ENCODE peak calls at places on chromosomes 7 and 10, in four cellular contexts. W is K562, G is H1, H is HepG2. D is an unnamed sample.
A peak's percentile ranks its signal among the peaks of the same experiment; 100 is the strongest.

GRCh38 chr10:3210251-3210650 is 37.7 kb upstream of the PITRM1 start:
- DNase-seq in W (no peak), G (no peak), H (no peak), D (no peak)

GRCh38 chr7:80563561-80564327 is 51.9 kb upstream of the GNAT3 start:
- DNase-seq in W (no peak), G (no peak), H (no peak), D (no peak)

GRCh38 chr10:61965694-61966284 is 64.3 kb downstream of the ARID5B start:
- DNase-seq in W (no peak), G (no peak), H (no peak), D (no peak)

GRCh38 chr7:72674394-72674793 is 153.6 kb downstream of the TYW1B start:
- DNase-seq in W (no peak), G (no peak), H (no peak), D (no peak)

GRCh38 chr10:15084502-15084922 is 4.1 kb downstream of the ACBD7 start:
- DNase-seq in W (peak; percentile 47), G (peak; percentile 54), H (peak; percentile 98), D (peak; percentile 64)

GRCh38 chr7:159121068-159121467 is 23.6 kb downstream of the VIPR2 start:
- DNase-seq in W (no peak), G (no peak), H (no peak), D (no peak)

GRCh38 chr7:80923211-80923612 is 4.4 kb upstream of the SEMA3C start:
- DNase-seq in W (no peak), G (no peak), H (no peak), D (no peak)

GRCh38 chr7:114392686-114393085 is 21.9 kb upstream of the FOXP2 start:
- DNase-seq in W (no peak), G (no peak), H (no peak), D (no peak)

GRCh38 chr7:29196971-29197370 is 2.4 kb downstream of the CHN2 start:
- DNase-seq in W (no peak), G (no peak), H (no peak), D (no peak)

GRCh38 chr10:87618470-87619423 is 40.9 kb upstream of the PAPSS2 start:
- DNase-seq in W (no peak), G (no peak), H (peak; percentile 96), D (no peak)

GRCh38 chr7:2353650-2354172 is 916 bp upstream of the EIF3B start:
- DNase-seq in W (peak; percentile 96), G (peak; percentile 36), H (peak; percentile 78), D (peak; percentile 83)

GRCh38 chr7:151427705-151428392 is 12.1 kb downstream of the CRYGN start:
- DNase-seq in W (no peak), G (no peak), H (no peak), D (no peak)

GRCh38 chr7:2231992-2232765 is 566 bp downstream of the MAD1L1 start:
- DNase-seq in W (peak; percentile 44), G (no peak), H (peak; percentile 47), D (no peak)

GRCh38 chr7:99078416-99078815 is 65.5 kb downstream of the SMURF1 start:
- DNase-seq in W (no peak), G (no peak), H (no peak), D (no peak)

GRCh38 chr7:1610678-1611302 is 41.0 kb upstream of the PSMG3 start:
- DNase-seq in W (no peak), G (no peak), H (no peak), D (no peak)

GRCh38 chr10:124090630-124091209 is 2.7 kb downstream of the CHST15 start:
- DNase-seq in W (no peak), G (no peak), H (peak; percentile 34), D (no peak)

GRCh38 chr10:99685232-99686041 is 26.1 kb downstream of the ENTPD7 start:
- DNase-seq in W (peak; percentile 21), G (no peak), H (no peak), D (no peak)

GRCh38 chr10:43218951-43219837 is 47.7 kb downstream of the RASGEF1A start:
- DNase-seq in W (no peak), G (no peak), H (no peak), D (no peak)

GRCh38 chr7:138649506-138649905 is 51.7 kb downstream of the SVOPL start:
- DNase-seq in W (no peak), G (no peak), H (no peak), D (no peak)

GRCh38 chr7:106155027-106155426 is 42.9 kb upstream of the SYPL1 start:
- DNase-seq in W (no peak), G (no peak), H (no peak), D (no peak)

GRCh38 chr10:99369126-99369525 is 40.0 kb downstream of the CNNM1 start:
- DNase-seq in W (no peak), G (no peak), H (no peak), D (no peak)

GRCh38 chr7:143245123-143245522 is 18.1 kb upstream of the GSTK1 start:
- DNase-seq in W (no peak), G (no peak), H (no peak), D (no peak)

GRCh38 chr10:69574571-69574978 is 1.4 kb upstream of the NEUROG3 start:
- DNase-seq in W (no peak), G (no peak), H (no peak), D (no peak)

GRCh38 chr7:2736411-2736914 is 48.5 kb downstream of the AMZ1 start:
- DNase-seq in W (no peak), G (no peak), H (no peak), D (no peak)

GRCh38 chr10:110241841-110242240 is 34.4 kb downstream of the MXI1 start:
- DNase-seq in W (no peak), G (no peak), H (no peak), D (no peak)

GRCh38 chr10:51321300-51321699 is 247.0 kb downstream of the PRKG1 start:
- DNase-seq in W (no peak), G (no peak), H (no peak), D (no peak)

GRCh38 chr10:104033966-104034365 is 51.7 kb downstream of the COL17A1 start:
- DNase-seq in W (no peak), G (no peak), H (no peak), D (no peak)

GRCh38 chr7:134850048-134850447 is 70.6 kb downstream of the CALD1 start:
- DNase-seq in W (no peak), G (no peak), H (no peak), D (no peak)

GRCh38 chr10:102298899-102299298 is 53.6 kb downstream of the GBF1 start:
- DNase-seq in W (no peak), G (no peak), H (no peak), D (no peak)

GRCh38 chr10:102297132-102297531 is 51.8 kb downstream of the GBF1 start:
- DNase-seq in W (no peak), G (no peak), H (no peak), D (no peak)

GRCh38 chr10:102299873-102300272 is 54.5 kb downstream of the GBF1 start:
- DNase-seq in W (no peak), G (no peak), H (no peak), D (no peak)

GRCh38 chr10:102302611-102303010 is 57.3 kb downstream of the GBF1 start:
- DNase-seq in W (no peak), G (no peak), H (no peak), D (no peak)

GRCh38 chr10:102300289-102300843 is 55.0 kb downstream of the GBF1 start:
- DNase-seq in W (no peak), G (no peak), H (peak; percentile 8), D (no peak)
- TF ChIP-seq FOSL1 in W (no peak), G (no peak), H (no peak), D (no peak)

DNA sequence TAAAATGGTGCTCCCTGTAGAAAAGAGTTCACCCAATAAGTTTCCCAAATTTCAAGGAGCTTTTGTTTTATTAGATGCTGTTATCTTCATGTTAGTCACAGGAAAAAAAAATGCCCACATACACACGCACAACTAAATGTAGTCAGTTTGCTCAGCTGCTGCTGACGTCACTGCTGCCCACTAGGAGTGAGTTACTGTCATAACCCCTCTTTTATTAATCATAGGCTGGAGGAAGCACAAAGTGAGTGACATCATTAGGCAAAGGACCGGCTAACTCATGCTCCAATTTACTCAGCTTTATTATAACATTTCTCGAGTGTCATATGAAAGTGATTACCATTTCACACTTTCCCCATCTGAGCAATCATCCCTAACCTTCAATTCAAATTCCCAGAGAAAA is 6.7 kb upstream of the INHBA start:
- DNase-seq in W (no peak), G (no peak), H (no peak), D (no peak)
- TF ChIP-seq FOSL1 in W (no peak), G (no peak), H (no peak), D (no peak)

GRCh38 chr7:92044940-92045339 is 89.3 kb downstream of the CYP51A1 start:
- DNase-seq in W (no peak), G (no peak), H (no peak), D (no peak)
- TF ChIP-seq FOSL1 in W (no peak), G (no peak), H (no peak), D (no peak)

DNA sequence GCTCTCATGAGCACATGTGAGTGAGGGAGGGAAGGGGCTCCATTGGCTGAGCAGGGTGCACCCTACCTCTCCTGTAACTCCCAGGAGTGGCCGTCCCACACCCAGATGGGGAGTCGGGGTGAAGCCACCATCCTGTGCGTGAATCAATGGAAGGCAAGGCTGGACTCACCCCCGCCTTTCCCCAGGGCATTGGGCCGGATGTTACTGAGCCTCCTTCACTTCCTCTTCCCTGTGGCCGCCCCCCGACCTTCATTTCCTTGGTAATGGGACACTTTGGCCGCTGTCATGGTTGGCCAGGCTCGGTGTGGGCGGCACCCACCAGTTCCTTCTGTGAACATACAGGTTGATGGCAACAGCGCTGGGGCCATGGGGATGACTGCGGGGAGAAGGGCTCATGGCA is 209.0 kb downstream of the MGMT start:
- DNase-seq in W (no peak), G (no peak), H (no peak), D (no peak)
- TF ChIP-seq FOSL1 in W (no peak), G (no peak), H (no peak), D (no peak)

DNA sequence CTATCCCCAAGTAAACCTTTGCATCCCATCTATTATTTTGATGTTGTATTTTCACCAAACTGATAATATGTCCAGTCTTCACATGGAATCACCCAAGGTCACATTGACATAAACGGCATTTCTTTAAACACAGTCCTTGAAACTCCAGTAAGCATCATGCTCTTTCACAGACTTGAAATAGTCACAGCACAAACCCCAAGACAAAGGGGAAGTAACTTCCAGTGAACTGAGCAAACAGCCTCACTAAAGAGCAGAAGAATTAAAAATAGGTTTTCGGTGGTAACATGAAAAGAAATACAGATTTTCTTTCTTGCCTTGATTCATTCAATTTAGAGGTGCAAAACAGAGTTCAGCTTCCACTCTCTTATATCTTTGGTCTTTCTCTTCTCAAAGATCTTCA is 253.7 kb downstream of the SFMBT2 start:
- DNase-seq in W (no peak), G (no peak), H (no peak), D (no peak)
- TF ChIP-seq FOSL1 in W (no peak), G (no peak), H (no peak), D (no peak)

GRCh38 chr7:46290374-46291061 is 369.4 kb upstream of the IGFBP3 start:
- DNase-seq in W (no peak), G (no peak), H (no peak), D (no peak)

GRCh38 chr7:46286957-46287356 is 365.9 kb upstream of the IGFBP3 start:
- DNase-seq in W (no peak), G (no peak), H (no peak), D (no peak)

GRCh38 chr7:46288010-46288409 is 366.9 kb upstream of the IGFBP3 start:
- DNase-seq in W (no peak), G (no peak), H (no peak), D (no peak)

GRCh38 chr7:46291601-46292150 is 370.6 kb upstream of the IGFBP3 start:
- DNase-seq in W (no peak), G (no peak), H (no peak), D (no peak)

DNA sequence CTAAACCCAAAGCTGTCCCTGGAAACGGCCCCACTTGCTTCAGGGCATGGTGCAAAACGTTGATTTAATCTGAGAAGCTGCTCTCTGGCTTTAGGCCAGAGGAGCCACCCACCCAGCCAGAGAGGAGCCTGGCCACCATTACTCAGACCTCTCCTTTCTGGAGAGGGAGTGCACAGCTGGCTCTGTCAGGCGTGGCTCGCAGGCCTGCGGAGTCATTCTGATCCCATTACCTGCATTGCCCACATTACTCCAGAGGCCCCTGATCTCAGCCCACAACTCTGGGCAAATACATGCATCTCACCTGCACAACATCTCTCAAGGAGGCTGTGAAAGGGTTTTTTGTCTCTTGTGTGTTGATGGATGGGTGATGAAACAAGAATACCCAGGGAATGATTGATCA is 370.0 kb upstream of the IGFBP3 start:
- DNase-seq in W (no peak), G (no peak), H (no peak), D (no peak)
- TF ChIP-seq FOSL1 in W (no peak), G (no peak), H (no peak), D (no peak)

D was measured in HCT116.